ENCODE peak calls at places on chromosome 19, in four cellular contexts. S is transverse colon, Q is heart left ventricle, U is stomach. B is an unnamed sample.

GRCh38 chr19:49498475-49498874 is 2.2 kb downstream of the RPS11 start:
- DNase-seq in S (no peak), Q (no peak), U (no peak), B (no peak)

GRCh38 chr19:28705008-28705407 is 507.9 kb downstream of the UQCRFS1 start:
- DNase-seq in S (no peak), Q (no peak), U (no peak), B (no peak)

GRCh38 chr19:44623080-44623479 is 9.7 kb downstream of the IGSF23 start:
- DNase-seq in S (no peak), Q (no peak), U (no peak), B (no peak)

GRCh38 chr19:30074741-30075460 is 132.9 kb downstream of the URI1 start:
- DNase-seq in S (no peak), Q (peak), U (no peak), B (no peak)

GRCh38 chr19:3129112-3129511 is 6.7 kb upstream of the GNA15 start:
- DNase-seq in S (no peak), Q (no peak), U (no peak), B (no peak)

GRCh38 chr19:355134-355533 is 10.5 kb upstream of the MIER2 start:
- DNase-seq in S (no peak), Q (peak), U (no peak), B (no peak)

GRCh38 chr19:14116918-14117578 is 514 bp downstream of the PRKACA start:
- DNase-seq in S (no peak), Q (peak), U (no peak), B (peak)

GRCh38 chr19:47228168-47228936 is 2.6 kb downstream of the BBC3 start:
- DNase-seq in S (peak), Q (peak), U (peak), B (peak)

GRCh38 chr19:30228113-30228725 is 144.0 kb upstream of the ZNF536 start:
- DNase-seq in S (peak), Q (no peak), U (no peak), B (no peak)

GRCh38 chr19:39327990-39328705 is 7.5 kb upstream of the LRFN1 start:
- DNase-seq in S (peak), Q (peak), U (peak), B (peak)

GRCh38 chr19:48244289-48244688 is 11.4 kb downstream of the CARD8 start:
- DNase-seq in S (no peak), Q (no peak), U (no peak), B (no peak)

GRCh38 chr19:7931221-7932061 is 5.5 kb upstream of the CTXN1 start:
- DNase-seq in S (no peak), Q (no peak), U (no peak), B (peak)

GRCh38 chr19:48568345-48568886 is 16.4 kb downstream of the SULT2B1 start:
- DNase-seq in S (peak), Q (peak), U (peak), B (peak)

GRCh38 chr19:29798783-29799182 is 13.0 kb upstream of the CCNE1 start:
- DNase-seq in S (no peak), Q (no peak), U (no peak), B (no peak)

GRCh38 chr19:41908724-41909464 is 19.4 kb downstream of the ERFL start:
- DNase-seq in S (no peak), Q (no peak), U (no peak), B (no peak)
- TF ChIP-seq POLR2A in S (no peak), Q (no peak), U (no peak), B (no peak)

GRCh38 chr19:11482384-11483050 is 1.7 kb upstream of the ELAVL3 start:
- DNase-seq in S (peak), Q (peak), U (peak), B (peak)
- TF ChIP-seq POLR2A in S (no peak), Q (no peak), U (no peak), B (no peak)

GRCh38 chr19:35104361-35104760 is 11.3 kb upstream of the FXYD3 start:
- DNase-seq in S (no peak), Q (peak), U (no peak), B (no peak)
- TF ChIP-seq POLR2A in S (no peak), Q (no peak), U (no peak), B (no peak)

DNA sequence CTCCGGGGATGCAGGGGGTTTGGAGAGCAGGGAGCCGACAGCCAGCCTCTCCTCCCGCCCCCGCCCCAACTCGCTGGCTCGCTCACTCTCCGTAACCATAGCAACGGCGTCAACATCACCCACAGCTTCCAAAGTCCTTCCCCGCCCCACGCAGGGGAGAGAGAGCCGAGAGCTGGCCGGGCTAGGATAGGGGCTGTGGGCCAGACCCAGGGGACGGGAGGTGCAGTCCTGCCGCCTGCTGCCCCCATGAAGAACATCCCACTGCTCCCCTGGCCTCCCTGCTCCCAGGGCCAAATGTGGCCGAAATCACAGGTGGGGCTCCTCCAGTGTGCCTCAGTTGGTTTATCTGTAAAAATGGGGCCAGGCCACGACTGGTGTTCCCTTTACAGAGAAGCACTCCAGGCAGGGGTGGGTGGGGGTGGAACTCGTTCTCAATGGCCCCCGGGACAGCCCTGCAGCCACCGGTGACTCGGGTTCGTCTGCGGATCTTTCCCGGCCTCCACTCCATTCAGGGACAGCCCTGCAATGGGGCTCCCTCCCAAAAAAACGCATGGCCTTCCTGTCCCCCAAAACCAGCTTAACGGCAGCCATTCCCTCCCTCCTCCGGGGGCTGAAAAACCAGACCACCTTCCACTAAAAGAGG is 3.1 kb downstream of the KLF16 start:
- DNase-seq in S (peak), Q (no peak), U (no peak), B (peak)
- TF ChIP-seq POLR2A in S (peak), Q (no peak), U (no peak), B (peak)

GRCh38 chr19:12664406-12665280 is 1.9 kb downstream of the MAN2B1 start:
- DNase-seq in S (no peak), Q (no peak), U (no peak), B (no peak)
- TF ChIP-seq POLR2A in S (no peak), Q (no peak), U (no peak), B (no peak)

DNA sequence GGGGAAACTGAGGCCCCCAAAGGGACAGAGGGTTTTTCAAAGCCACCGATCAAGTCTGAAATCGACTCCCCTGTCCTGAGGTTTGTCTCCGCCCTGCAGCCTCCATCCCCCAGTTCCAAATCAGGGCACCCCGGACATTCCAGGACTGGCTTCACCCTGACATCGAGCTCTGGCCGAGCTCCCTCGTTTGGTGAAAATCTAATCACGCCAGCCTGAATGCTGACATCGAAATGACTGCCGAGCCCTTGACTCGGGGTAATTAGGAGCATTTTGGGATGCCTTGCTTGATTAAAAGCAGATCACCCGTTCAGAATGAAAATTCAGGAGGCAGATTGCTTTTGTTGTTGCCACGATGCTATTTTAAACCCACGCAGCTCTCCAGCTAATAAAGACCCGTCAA is 34.3 kb downstream of the ZNRF4 start:
- DNase-seq in S (no peak), Q (no peak), U (no peak), B (no peak)
- TF ChIP-seq POLR2A in S (no peak), Q (no peak), U (no peak), B (no peak)

GRCh38 chr19:5719961-5720790 is at the start of the genes CATSPERD and LONP1:
- DNase-seq in S (peak), Q (peak), U (peak), B (peak)
- TF ChIP-seq POLR2A in S (peak), Q (peak), U (no peak), B (peak)

DNA sequence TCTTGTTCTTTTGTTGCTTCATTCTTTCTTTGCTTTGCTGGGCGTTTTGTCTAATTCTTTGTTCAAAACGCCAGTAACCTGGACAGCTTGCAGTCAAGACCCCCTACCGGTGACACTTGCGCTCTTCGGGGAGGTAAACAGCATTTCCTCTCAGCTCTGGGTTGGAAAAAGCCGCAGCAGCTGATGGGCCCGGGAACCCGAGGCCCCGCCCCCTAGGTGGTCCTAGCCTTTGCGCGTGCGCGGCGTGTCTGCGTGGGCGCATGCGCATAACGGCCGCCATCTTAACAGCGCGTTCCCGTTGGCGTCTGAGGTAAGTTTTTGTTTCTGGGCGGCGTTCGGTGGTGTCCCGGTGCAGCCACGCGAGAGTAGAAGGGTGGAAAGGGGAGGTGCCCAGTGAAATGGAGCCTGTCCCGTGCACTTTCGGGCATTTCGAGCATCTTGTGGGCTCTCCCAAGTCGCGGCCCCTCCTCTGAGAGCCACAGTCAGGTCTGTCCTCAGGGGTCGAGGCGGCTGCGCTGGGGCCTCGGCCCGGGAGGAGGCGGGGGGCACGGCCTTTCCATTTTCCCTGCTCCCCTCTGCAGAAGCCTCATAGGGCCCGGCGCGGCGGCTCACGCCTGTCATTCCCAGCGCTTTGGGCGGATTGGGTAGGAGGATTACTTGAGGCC is at the start of gene ZNF559:
- DNase-seq in S (peak), Q (peak), U (peak), B (peak)
- TF ChIP-seq POLR2A in S (peak), Q (peak), U (no peak), B (no peak)

DNA sequence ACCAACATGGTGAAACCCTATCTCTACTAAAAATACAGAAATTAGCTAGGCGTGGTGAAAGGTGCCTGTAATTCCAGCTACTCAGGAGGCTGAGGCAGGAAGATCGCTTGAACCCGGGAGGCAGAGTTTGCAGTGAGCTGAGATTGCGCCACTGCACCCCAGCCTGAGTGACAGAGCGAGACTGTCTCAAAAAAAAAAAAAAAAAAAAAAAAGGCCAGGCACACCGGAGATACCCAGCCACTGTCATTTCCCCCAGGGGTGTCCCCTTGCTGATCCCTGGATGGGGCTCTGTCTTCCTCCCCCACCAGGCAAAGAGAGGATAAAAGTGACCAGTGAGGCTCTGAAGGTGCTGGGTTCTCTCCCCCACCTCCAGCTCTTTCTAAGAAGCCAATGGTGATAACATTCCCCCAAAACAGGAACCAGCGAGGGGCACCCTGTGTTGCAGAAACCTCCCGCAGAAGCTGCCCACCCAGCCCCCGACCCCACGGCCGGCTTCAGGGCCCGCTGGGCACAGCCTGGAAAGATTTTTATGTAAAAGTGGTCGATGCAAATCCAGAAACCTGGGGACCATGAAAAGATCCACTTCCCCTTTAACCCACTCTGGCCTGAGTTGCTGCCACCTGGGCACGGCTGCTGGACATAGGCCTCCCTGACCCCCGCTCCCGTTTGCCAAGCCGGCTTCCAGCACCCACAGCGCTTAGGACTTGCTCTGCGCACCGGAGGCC is 61.3 kb upstream of the KLF2 start:
- DNase-seq in S (peak), Q (peak), U (no peak), B (no peak)
- TF ChIP-seq POLR2A in S (no peak), Q (no peak), U (no peak), B (no peak)